ENCODE peak calls at places on chromosome 21, in seven cellular contexts. E, Z, C, V, U, X and L are unnamed samples.

GRCh38 chr21:15752763-15753407 is 23.1 kb downstream of the USP25 start:
- DNase-seq in E (no peak), Z (peak; percentile 99), C (no peak), V (no peak), U (no peak), X (no peak), L (no peak)

GRCh38 chr21:29145354-29145782 is 14.9 kb downstream of the MAP3K7CL start:
- DNase-seq in E (peak; percentile 3), Z (no peak), C (peak; percentile 50), V (peak; percentile 89), U (peak; percentile 29), X (peak; percentile 82), L (peak; percentile 88)

GRCh38 chr21:35048706-35049617 is at the start of gene RUNX1:
- DNase-seq in E (no peak), Z (no peak), C (peak; percentile 43), V (peak; percentile 75), U (no peak), X (peak; percentile 5), L (peak; percentile 77)

GRCh38 chr21:45995686-45996179 is 14.2 kb downstream of the COL6A1 start:
- DNase-seq in E (peak; percentile 15), Z (no peak), C (no peak), V (no peak), U (peak; percentile 1), X (peak; percentile 53), L (no peak)

GRCh38 chr21:35256468-35256988 is 207.4 kb upstream of the RUNX1 start:
- DNase-seq in E (peak; percentile 58), Z (no peak), C (peak; percentile 95), V (peak; percentile 99), U (peak; percentile 75), X (peak; percentile 85), L (peak; percentile 99)

GRCh38 chr21:35619184-35619583 is 441.1 kb downstream of the SETD4 start:
- DNase-seq in E (no peak), Z (no peak), C (no peak), V (peak; percentile 47), U (no peak), X (peak; percentile 19), L (no peak)

GRCh38 chr21:28337319-28337718 is 655.4 kb downstream of the LTN1 start:
- DNase-seq in E (no peak), Z (peak; percentile 45), C (no peak), V (peak; percentile 82), U (no peak), X (peak; percentile 20), L (no peak)

GRCh38 chr21:16821588-16821987 is 691.3 kb upstream of the CXADR start:
- DNase-seq in E (no peak), Z (peak; percentile 11), C (no peak), V (no peak), U (no peak), X (no peak), L (no peak)

GRCh38 chr21:21163904-21164303 is 165.7 kb downstream of the NCAM2 start:
- DNase-seq in E (peak; percentile 0), Z (peak; percentile 78), C (peak; percentile 59), V (peak; percentile 85), U (no peak), X (peak; percentile 23), L (peak; percentile 70)

GRCh38 chr21:37072239-37072987 is 458 bp downstream of the PIGP start:
- DNase-seq in E (peak; percentile 25), Z (peak; percentile 67), C (no peak), V (no peak), U (peak; percentile 46), X (peak; percentile 73), L (no peak)

GRCh38 chr21:24223625-24224024 is 1383.7 kb downstream of the MRPL39 start:
- DNase-seq in E (no peak), Z (no peak), C (no peak), V (no peak), U (no peak), X (no peak), L (no peak)

GRCh38 chr21:31117046-31117916 is 79.0 kb upstream of the KRTAP19-8 start:
- DNase-seq in E (peak; percentile 9), Z (no peak), C (no peak), V (peak; percentile 67), U (no peak), X (peak; percentile 80), L (no peak)
- H3K27ac ChIP-seq in E (no peak overlapping the region), Z (no peak overlapping the region), C (no peak overlapping the region), V (no peak overlapping the region), U (no peak overlapping the region), X (peak overlapping the region; percentile 28), L (no peak overlapping the region)

GRCh38 chr21:44071359-44072104 is 35.7 kb upstream of the PWP2 start:
- DNase-seq in E (no peak), Z (peak; percentile 38), C (no peak), V (no peak), U (no peak), X (no peak), L (no peak)
- H3K27ac ChIP-seq in E (no peak overlapping the region), Z (no peak overlapping the region), C (no peak overlapping the region), V (no peak overlapping the region), U (no peak overlapping the region), X (no peak overlapping the region), L (no peak overlapping the region)

DNA sequence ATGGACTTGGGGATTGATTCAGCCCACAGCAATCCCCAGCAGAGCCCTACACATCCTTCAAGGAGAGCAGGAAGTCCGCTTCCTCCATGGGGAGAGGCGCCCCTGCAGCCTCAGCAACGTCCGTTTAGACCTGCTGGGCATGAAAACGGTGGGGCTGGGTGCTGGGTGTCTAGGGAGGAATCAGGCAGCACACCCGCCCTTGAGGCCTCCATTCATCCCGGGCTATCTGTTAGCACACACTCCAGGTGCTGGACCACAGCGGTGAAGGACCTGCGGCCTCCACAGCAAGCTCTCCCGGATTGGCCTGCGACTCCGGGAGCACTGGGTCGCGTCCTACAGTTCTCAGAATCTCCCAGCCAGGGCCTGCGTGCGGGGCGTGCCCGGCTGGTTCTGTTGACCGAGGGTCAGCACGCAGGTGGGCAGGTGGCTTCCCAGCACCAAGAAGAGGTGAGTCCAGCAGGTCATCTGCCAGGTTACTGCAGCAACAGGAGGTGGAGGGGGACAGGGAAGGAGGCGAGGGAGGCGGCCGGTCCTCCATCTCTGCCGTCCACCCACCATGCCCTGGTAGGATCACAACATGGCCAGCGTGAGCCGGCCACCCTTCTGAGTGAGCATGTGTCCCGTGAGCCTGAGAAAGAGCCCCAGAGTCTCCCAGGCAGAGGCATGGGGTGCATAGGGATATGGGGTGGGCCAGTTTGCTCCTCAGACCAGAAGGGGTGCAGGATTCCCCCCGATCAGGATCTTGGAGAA is 96.6 kb downstream of the RIPK4 start:
- DNase-seq in E (no peak), Z (no peak), C (no peak), V (no peak), U (no peak), X (no peak), L (no peak)
- H3K27ac ChIP-seq in E (no peak overlapping the region), Z (no peak overlapping the region), C (no peak overlapping the region), V (no peak overlapping the region), U (no peak overlapping the region), X (peak overlapping the region; percentile 32), L (no peak overlapping the region)

DNA sequence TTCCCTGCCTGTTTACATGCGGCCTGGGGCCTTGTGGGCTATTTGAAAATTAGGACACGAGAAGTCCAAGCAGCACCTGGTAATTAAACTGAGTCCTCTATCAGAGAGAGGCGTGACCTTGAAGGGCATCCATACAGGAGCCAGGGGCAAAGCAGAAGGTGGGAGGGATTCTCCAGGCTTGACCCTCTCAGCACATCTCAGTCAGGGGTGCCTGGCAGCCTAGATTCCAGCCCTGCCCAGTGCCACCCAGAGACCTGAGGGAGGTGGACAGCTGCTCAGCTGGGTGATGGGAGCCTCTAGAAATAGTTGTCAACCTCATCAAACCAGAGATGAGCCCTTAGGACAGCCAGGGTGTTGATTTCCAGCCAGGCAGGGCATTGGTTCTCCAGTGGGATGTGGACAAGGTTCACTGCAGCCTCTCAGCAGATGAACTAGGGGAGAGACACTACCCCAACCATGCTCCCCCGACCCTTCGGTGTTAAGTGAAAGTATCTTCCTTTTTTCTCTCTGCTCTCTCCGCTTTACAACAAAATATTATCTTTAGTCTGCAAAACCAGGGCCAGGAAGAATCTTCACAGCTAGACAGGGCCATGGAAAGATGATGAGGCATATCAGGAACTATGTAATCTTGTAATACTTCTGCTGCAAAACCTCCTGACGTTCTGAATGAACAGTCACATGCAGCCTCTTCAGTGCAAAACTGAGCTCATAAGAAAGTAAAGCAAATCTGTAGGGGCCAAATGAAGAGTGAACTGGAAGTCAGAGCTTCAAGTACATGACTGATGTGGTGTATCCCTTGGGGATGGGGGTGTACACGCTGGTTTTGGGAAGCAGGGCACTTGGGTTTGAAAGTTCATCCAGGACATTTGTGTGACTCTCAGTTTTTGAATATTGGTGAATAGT is 35.9 kb upstream of the ATP5PO start:
- DNase-seq in E (no peak), Z (no peak), C (no peak), V (peak; percentile 30), U (no peak), X (no peak), L (no peak)
- H3K27ac ChIP-seq in E (no peak overlapping the region), Z (no peak overlapping the region), C (no peak overlapping the region), V (peak overlapping the region; percentile 1), U (no peak overlapping the region), X (no peak overlapping the region), L (no peak overlapping the region)

DNA sequence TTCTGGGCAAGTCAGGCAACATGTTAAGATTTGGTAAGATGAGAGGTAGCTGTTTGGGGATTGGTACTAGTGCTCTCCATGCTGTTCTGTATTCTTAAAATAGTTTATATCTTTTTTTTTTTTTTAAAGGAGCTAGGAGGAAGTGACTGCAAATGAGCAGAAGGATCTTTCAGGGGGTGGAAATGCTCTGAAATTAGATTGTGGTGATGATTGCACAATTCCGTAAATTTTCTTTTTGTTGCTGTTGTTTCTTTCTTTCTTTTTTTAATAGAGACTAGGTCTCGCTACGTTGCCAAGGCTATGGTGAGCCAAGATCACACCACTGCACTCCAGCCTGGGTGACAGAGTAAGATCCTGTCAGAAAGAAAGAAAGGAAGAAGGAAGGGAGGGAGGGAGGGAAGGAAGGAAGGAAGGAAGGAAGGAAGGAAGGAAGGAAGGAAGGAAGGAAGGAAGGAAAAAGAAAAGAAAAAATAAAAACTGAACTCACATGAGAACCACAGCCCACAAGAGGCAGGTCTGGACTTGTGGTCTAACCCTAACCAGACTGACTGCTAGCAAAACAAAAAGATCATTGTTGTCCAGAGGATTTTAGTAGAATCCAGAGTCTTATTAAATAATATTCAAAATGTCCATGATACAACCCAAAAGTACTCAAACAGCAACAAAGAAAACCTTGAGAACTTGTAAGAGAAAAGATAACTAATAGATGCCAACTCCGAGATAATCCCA is 4.5 kb upstream of the ITGB2 start:
- DNase-seq in E (no peak), Z (no peak), C (no peak), V (peak; percentile 83), U (no peak), X (no peak), L (peak; percentile 69)
- H3K27ac ChIP-seq in E (peak overlapping the region; percentile 26), Z (no peak overlapping the region), C (no peak overlapping the region), V (no peak overlapping the region), U (no peak overlapping the region), X (peak overlapping the region; percentile 37), L (peak overlapping the region; percentile 47)

GRCh38 chr21:40049959-40050290 is 182.7 kb downstream of the PCP4 start:
- DNase-seq in E (no peak), Z (peak; percentile 68), C (no peak), V (no peak), U (no peak), X (no peak), L (no peak)

GRCh38 chr21:40051801-40052200 is 184.6 kb downstream of the PCP4 start:
- DNase-seq in E (no peak), Z (no peak), C (no peak), V (no peak), U (no peak), X (no peak), L (no peak)

GRCh38 chr21:40054403-40054802 is 187.2 kb downstream of the PCP4 start:
- DNase-seq in E (no peak), Z (no peak), C (no peak), V (no peak), U (peak; percentile 55), X (no peak), L (peak; percentile 64)

GRCh38 chr21:40053007-40053406 is 185.8 kb downstream of the PCP4 start:
- DNase-seq in E (no peak), Z (no peak), C (peak; percentile 46), V (no peak), U (peak; percentile 14), X (no peak), L (no peak)

GRCh38 chr21:40052276-40052675 is 185.0 kb downstream of the PCP4 start:
- DNase-seq in E (no peak), Z (no peak), C (no peak), V (no peak), U (no peak), X (no peak), L (no peak)
- H3K27ac ChIP-seq in E (no peak overlapping the region), Z (no peak overlapping the region), C (no peak overlapping the region), V (no peak overlapping the region), U (peak overlapping the region; percentile 98), X (no peak overlapping the region), L (no peak overlapping the region)